ENCODE peak calls at places on chromosomes 2 and 18, in six cellular contexts. B is IMR-90; K is CD4-positive, alpha-beta memory T cell; F is SK-N-SH; Y is pancreas; V is hepatocyte. T is an unnamed sample. For H3K4me1, the result is how much of the 10 kb centered on the place peaks cover.

GRCh38 chr18:31611511-31611910 is 19.8 kb downstream of the TTR start:
- DNase-seq in B (no peak), K (no peak), F (no peak), Y (no peak), V (no peak), T (no peak)

GRCh38 chr2:145777297-145777696 is 1257.4 kb upstream of the ZEB2 start:
- DNase-seq in B (peak), K (no peak), F (no peak), Y (no peak), V (peak), T (no peak)

GRCh38 chr2:41024806-41025205 is 572.9 kb upstream of the SLC8A1 start:
- DNase-seq in B (no peak), K (no peak), F (peak), Y (no peak), V (no peak), T (no peak)

GRCh38 chr2:69584127-69584889 is 59.2 kb downstream of the AAK1 start:
- DNase-seq in B (no peak), K (no peak), F (no peak), Y (no peak), V (no peak), T (no peak)

GRCh38 chr2:148253716-148254115 is 232.8 kb downstream of the MBD5 start:
- DNase-seq in B (peak), K (no peak), F (no peak), Y (no peak), V (no peak), T (peak)

GRCh38 chr18:12283256-12283655 is 24.8 kb upstream of the TUBB6 start:
- DNase-seq in B (peak), K (no peak), F (no peak), Y (no peak), V (no peak), T (peak)

GRCh38 chr18:52826994-52827393 is 487.0 kb downstream of the DCC start:
- DNase-seq in B (no peak), K (no peak), F (no peak), Y (no peak), V (no peak), T (no peak)

GRCh38 chr18:51278045-51278649 is 80.7 kb upstream of the MEX3C start:
- DNase-seq in B (no peak), K (no peak), F (peak), Y (peak), V (peak), T (peak)

GRCh38 chr2:214519258-214519818 is 108.5 kb downstream of the VWC2L start:
- DNase-seq in B (no peak), K (peak), F (no peak), Y (no peak), V (no peak), T (no peak)

GRCh38 chr2:62309465-62310091 is 113.7 kb downstream of the B3GNT2 start:
- DNase-seq in B (no peak), K (no peak), F (peak), Y (no peak), V (no peak), T (no peak)

GRCh38 chr2:159759577-159759976 is 38.4 kb downstream of the CD302 start:
- DNase-seq in B (no peak), K (no peak), F (no peak), Y (no peak), V (no peak), T (no peak)

GRCh38 chr2:62731275-62731674 is 25.8 kb downstream of the EHBP1 start:
- DNase-seq in B (no peak), K (no peak), F (no peak), Y (no peak), V (no peak), T (no peak)

GRCh38 chr2:23413641-23414040 is 28.7 kb downstream of the KLHL29 start:
- DNase-seq in B (no peak), K (no peak), F (no peak), Y (no peak), V (no peak), T (no peak)

GRCh38 chr18:77022116-77022515 is 110.5 kb downstream of the MBP start:
- DNase-seq in B (no peak), K (no peak), F (no peak), Y (no peak), V (no peak), T (no peak)

GRCh38 chr2:95343429-95344207 is 46.5 kb downstream of the KCNIP3 start:
- DNase-seq in B (no peak), K (no peak), F (no peak), Y (peak), V (no peak), T (no peak)

GRCh38 chr2:49162151-49162550 is 7.8 kb upstream of the FSHR start:
- DNase-seq in B (no peak), K (no peak), F (no peak), Y (no peak), V (peak), T (peak)

GRCh38 chr2:161423351-161424178 is 7.5 kb downstream of the TBR1 start:
- DNase-seq in B (no peak), K (no peak), F (peak), Y (peak), V (peak), T (no peak)

GRCh38 chr2:189466656-189467055 is 25.4 kb downstream of the WDR75 start:
- DNase-seq in B (peak), K (no peak), F (peak), Y (no peak), V (peak), T (peak)

GRCh38 chr2:230921806-230922595 is 3.0 kb downstream of the GPR55 start:
- DNase-seq in B (no peak), K (no peak), F (no peak), Y (no peak), V (no peak), T (no peak)

GRCh38 chr2:47486858-47487497 is 84.0 kb downstream of the MSH2 start:
- DNase-seq in B (peak), K (no peak), F (no peak), Y (no peak), V (no peak), T (no peak)

GRCh38 chr2:112646791-112647720 is 1.3 kb downstream of the SLC20A1 start:
- DNase-seq in B (no peak), K (no peak), F (peak), Y (no peak), V (no peak), T (no peak)
- H3K4me1 ChIP-seq in B (under half), K (half or more), F (under half), Y (under half), V (under half), T (under half)

GRCh38 chr2:241540766-241541561 is 17.6 kb upstream of the BOK start:
- DNase-seq in B (no peak), K (peak), F (peak), Y (peak), V (peak), T (peak)
- H3K27ac ChIP-seq in B (no peak), K (no peak), F (no peak), Y (peak), V (no peak), T (no peak)

DNA sequence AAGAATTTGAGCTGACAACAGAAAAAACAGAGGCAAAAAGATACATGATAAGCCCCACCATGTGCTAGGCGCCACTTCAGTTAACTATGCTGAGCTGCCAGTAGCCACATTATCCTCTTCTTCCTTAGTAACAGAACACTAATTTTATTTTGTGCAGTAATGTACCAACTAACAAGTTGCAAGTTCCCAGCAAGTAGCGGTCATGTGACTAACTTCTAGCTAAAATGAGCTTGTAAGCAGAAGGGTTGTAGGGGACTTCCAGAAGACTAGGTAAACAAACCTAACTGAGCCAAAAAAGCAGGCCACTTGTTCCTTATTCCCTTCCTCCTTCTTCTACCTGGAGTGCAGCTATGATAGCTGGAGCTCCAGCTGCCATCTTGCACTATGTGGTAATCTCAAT is 75.5 kb downstream of the DTNB start:
- DNase-seq in B (no peak), K (no peak), F (no peak), Y (no peak), V (no peak), T (no peak)
- H3K4me1 ChIP-seq in B (under half), K (under half), F (under half), Y (under half), V (under half), T (under half)

GRCh38 chr2:10046899-10047298 is 3.5 kb downstream of the KLF11 start:
- DNase-seq in B (no peak), K (no peak), F (no peak), Y (no peak), V (no peak), T (no peak)

GRCh38 chr2:10045561-10046355 is 2.4 kb downstream of the KLF11 start:
- DNase-seq in B (no peak), K (no peak), F (no peak), Y (peak), V (no peak), T (no peak)

GRCh38 chr2:10048501-10049171 is 5.3 kb downstream of the KLF11 start:
- DNase-seq in B (peak), K (no peak), F (peak), Y (peak), V (peak), T (peak)

GRCh38 chr2:10043906-10044601 is 704 bp downstream of the KLF11 start:
- DNase-seq in B (peak), K (peak), F (peak), Y (peak), V (peak), T (no peak)

GRCh38 chr2:10047616-10048500 is 4.5 kb downstream of the KLF11 start:
- DNase-seq in B (no peak), K (no peak), F (no peak), Y (peak), V (no peak), T (no peak)
- H3K27ac ChIP-seq in B (no peak), K (no peak), F (no peak), Y (no peak), V (no peak), T (no peak)

DNA sequence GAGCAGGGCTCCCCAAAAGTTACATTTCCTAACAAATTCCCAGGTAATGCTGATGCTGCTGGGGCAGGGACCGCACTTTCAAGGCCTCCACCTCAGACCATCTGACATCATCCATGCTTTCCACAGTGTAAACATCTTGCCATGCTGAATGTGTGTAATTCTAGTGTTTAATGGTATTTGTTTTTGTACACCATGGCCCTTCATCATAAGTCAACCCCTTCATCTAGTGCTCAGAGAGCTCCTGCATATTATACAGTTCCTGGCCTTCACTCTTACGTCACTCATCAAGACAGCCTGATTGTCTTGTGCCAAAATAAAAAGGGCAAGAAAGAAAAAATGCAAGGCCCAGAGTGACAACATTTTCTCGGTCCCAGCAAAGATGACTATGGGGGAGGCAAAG is 77.5 kb upstream of the ZFP36L2 start:
- DNase-seq in B (no peak), K (no peak), F (no peak), Y (no peak), V (no peak), T (no peak)
- H3K4me1 ChIP-seq in B (under half), K (under half), F (under half), Y (under half), V (under half), T (under half)

DNA sequence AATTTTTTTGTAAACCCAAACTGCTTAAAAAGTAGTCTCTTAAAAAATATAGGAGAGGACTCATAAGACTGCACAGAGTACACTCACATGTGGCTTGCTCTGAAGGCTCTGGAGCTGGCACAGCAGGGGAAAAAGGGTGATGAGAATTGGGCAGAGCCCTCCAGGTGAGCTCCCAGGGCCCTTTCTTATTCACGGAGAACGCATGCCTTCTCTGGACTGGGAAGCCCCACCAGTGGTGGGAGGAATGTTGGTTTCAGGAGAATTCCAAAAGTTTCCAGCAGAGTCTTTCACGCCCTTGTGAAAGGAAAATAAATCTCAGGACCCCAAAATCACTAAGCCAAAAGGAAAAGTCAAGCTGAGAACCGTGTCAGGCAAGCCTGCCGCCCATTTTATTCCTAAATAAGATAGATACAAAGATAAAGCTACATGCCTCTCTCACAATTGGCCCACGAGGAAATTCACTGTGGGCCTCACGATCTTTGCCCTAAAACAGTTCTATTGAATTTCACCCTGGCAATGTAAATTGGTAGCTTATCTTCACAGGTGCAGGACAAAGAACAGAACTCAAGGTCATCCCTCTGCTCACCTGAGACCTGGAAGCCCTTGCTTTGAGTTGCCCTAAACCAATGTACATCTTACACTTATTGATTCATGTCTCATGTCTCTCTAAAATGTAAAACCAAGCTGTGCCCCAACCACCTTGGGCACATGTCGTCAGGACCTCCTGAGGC is 15.5 kb upstream of the MC5R start:
- DNase-seq in B (no peak), K (no peak), F (no peak), Y (no peak), V (no peak), T (no peak)
- H3K27ac ChIP-seq in B (no peak), K (no peak), F (no peak), Y (no peak), V (peak), T (no peak)

GRCh38 chr18:48835119-48835518 is 115.6 kb downstream of the SMAD7 start:
- DNase-seq in B (no peak), K (peak), F (no peak), Y (peak), V (no peak), T (peak)
- H3K4me1 ChIP-seq in B (under half), K (half or more), F (under half), Y (under half), V (half or more), T (under half)